ENCODE peak calls at places on chromosomes 6 and 20, in nine cellular contexts. N is activated CD4-positive, alpha-beta T cell treated with anti-CD3 and anti-CD28 coated beads, Interleukin-2, amount 50 U/mL, for 4 hours; P is anterior cingulate cortex; J is NCI-H1417; G is fibroblast of the aortic adventitia; S is SIG-M5; R is LoVo; M is NAMALWA; B is stimulated activated naive CD8-positive, alpha-beta T cell treated with anti-CD3 and anti-CD28 coated beads, Interleukin-15, amount 100 ng/mL, for 72 hours. T is an unnamed sample.

GRCh38 chr20:38985603-38986170 is 23.5 kb downstream of the DHX35 start:
- DNase-seq in M (no peak), P (no peak), G (peak; percentile 94), S (no peak), R (no peak), N (no peak), B (no peak), J (peak; percentile 58), T (no peak)

GRCh38 chr20:50146214-50146613 is 7.3 kb downstream of the PEDS1 start:
- DNase-seq in G (no peak), P (no peak), M (no peak), R (no peak), B (no peak), J (no peak), S (no peak), N (no peak), T (no peak)

GRCh38 chr6:108774555-108774954 is 73.7 kb upstream of the ARMC2 start:
- DNase-seq in J (no peak), B (no peak), M (no peak), N (no peak), S (no peak), G (no peak), P (no peak), R (no peak), T (no peak)

GRCh38 chr6:157235600-157236039 is 87.7 kb downstream of the TMEM242 start:
- DNase-seq in R (no peak), M (no peak), J (no peak), B (peak; percentile 55), P (peak; percentile 49), G (peak; percentile 47), N (peak; percentile 37), S (no peak), T (no peak)

GRCh38 chr6:112434896-112435295 is 87.8 kb downstream of the RFPL4B start:
- DNase-seq in G (no peak), J (no peak), S (no peak), N (no peak), P (no peak), R (no peak), M (no peak), B (no peak), T (no peak)

GRCh38 chr6:12094689-12095088 is 82.6 kb downstream of the HIVEP1 start:
- DNase-seq in R (no peak), J (no peak), S (no peak), G (no peak), M (no peak), P (no peak), N (no peak), B (no peak), T (no peak)

GRCh38 chr20:19440660-19441527 is 228.5 kb downstream of the SLC24A3 start:
- DNase-seq in S (no peak), N (no peak), M (no peak), R (no peak), B (no peak), J (no peak), P (no peak), G (no peak), T (no peak)

GRCh38 chr6:71420693-71421328 is 132.2 kb downstream of the OGFRL1 start:
- DNase-seq in R (no peak), P (peak; percentile 96), N (no peak), G (peak; percentile 95), S (no peak), M (no peak), J (no peak), B (no peak), T (peak; percentile 94)

GRCh38 chr6:37127961-37128862 is 41.7 kb upstream of the PIM1 start:
- DNase-seq in P (no peak), N (no peak), S (no peak), B (no peak), M (no peak), R (peak; percentile 75), G (peak; percentile 84), J (no peak), T (no peak)

GRCh38 chr6:54877713-54878317 is 31.2 kb downstream of the FAM83B start:
- DNase-seq in R (no peak), S (no peak), B (no peak), G (no peak), J (no peak), N (no peak), P (no peak), M (no peak), T (no peak)

GRCh38 chr20:1661542-1662299 is 4.1 kb upstream of the SIRPG start:
- DNase-seq in P (no peak), J (no peak), B (no peak), S (no peak), N (no peak), R (no peak), M (no peak), G (no peak), T (no peak)

GRCh38 chr6:166313255-166314070 is 5.3 kb upstream of the PRR18 start:
- DNase-seq in R (no peak), P (no peak), G (peak; percentile 62), M (peak; percentile 76), B (peak; percentile 42), J (no peak), S (no peak), N (peak; percentile 41), T (no peak)

GRCh38 chr20:47664744-47665143 is 120.5 kb downstream of the SULF2 start:
- DNase-seq in R (no peak), M (no peak), G (no peak), J (no peak), P (no peak), N (no peak), B (no peak), S (no peak), T (no peak)

GRCh38 chr6:10801224-10801848 is 37.0 kb downstream of the MAK start:
- DNase-seq in J (peak; percentile 69), P (peak; percentile 25), S (no peak), B (peak; percentile 51), M (peak; percentile 81), R (peak; percentile 61), N (peak; percentile 54), G (peak; percentile 65), T (peak; percentile 1)

GRCh38 chr6:129351807-129352206 is 358.2 kb downstream of the ARHGAP18 start:
- DNase-seq in M (no peak), N (no peak), J (no peak), G (no peak), P (no peak), B (no peak), R (no peak), S (no peak), T (no peak)

GRCh38 chr6:154276810-154277577 is 79.6 kb downstream of the IPCEF1 start:
- DNase-seq in G (peak; percentile 67), J (peak; percentile 57), P (no peak), N (no peak), S (no peak), R (peak; percentile 58), B (no peak), M (peak; percentile 55), T (no peak)

GRCh38 chr6:15427360-15428070 is 181.6 kb downstream of the JARID2 start:
- DNase-seq in M (peak; percentile 29), S (no peak), B (no peak), G (no peak), N (no peak), R (no peak), P (no peak), J (peak; percentile 76), T (no peak)

GRCh38 chr20:25032065-25032477 is 25.9 kb downstream of the ACSS1 start:
- DNase-seq in P (peak; percentile 73), J (no peak), B (no peak), N (no peak), R (no peak), G (no peak), S (no peak), M (no peak), T (peak; percentile 28)

GRCh38 chr6:116764557-116764960 is 960 bp downstream of the FAM162B start:
- DNase-seq in G (no peak), M (no peak), R (no peak), P (no peak), J (no peak), N (no peak), S (no peak), B (no peak), T (no peak)

GRCh38 chr20:31774408-31774807 is 35.3 kb downstream of the TPX2 start:
- DNase-seq in B (no peak), P (no peak), J (no peak), R (no peak), S (no peak), N (no peak), G (no peak), M (no peak), T (no peak)